ENCODE peak calls at places on chromosomes 1 and 21, in five cellular contexts. Q is PC-3; K is fibroblast of lung; Y is dorsolateral prefrontal cortex; E is CD8-positive, alpha-beta T cell. P is an unnamed sample.
A peak's percentile ranks its signal among the peaks of the same experiment; 100 is the strongest.

GRCh38 chr1:243621973-243622372 is 228.1 kb downstream of the AKT3 start:
- DNase-seq in Q (no peak), Y (no peak), E (no peak), K (no peak), P (no peak)

GRCh38 chr1:41840592-41841246 is 78.0 kb downstream of the HIVEP3 start:
- DNase-seq in K (no peak), Q (peak; percentile 95), Y (no peak), E (no peak), P (peak; percentile 54)

GRCh38 chr1:30986755-30987154 is 78.2 kb upstream of the SDC3 start:
- DNase-seq in Y (no peak), Q (no peak), K (no peak), E (no peak), P (no peak)

GRCh38 chr1:21244986-21245687 is 45.1 kb downstream of the ECE1 start:
- DNase-seq in E (no peak), Y (no peak), Q (no peak), K (no peak), P (no peak)

GRCh38 chr21:41952568-41953248 is 1.1 kb downstream of the C2CD2 start:
- DNase-seq in Y (no peak), E (no peak), K (no peak), Q (peak; percentile 37), P (peak; percentile 28)

GRCh38 chr1:222777977-222778376 is 36.9 kb upstream of the DISP1 start:
- DNase-seq in Y (no peak), E (no peak), K (peak; percentile 82), Q (peak; percentile 94), P (peak; percentile 19)

GRCh38 chr1:43440358-43440757 is 13.4 kb downstream of the HYI start:
- DNase-seq in K (no peak), E (no peak), Q (no peak), Y (no peak), P (no peak)

GRCh38 chr1:170674239-170674638 is 10.3 kb downstream of the PRRX1 start:
- DNase-seq in K (peak; percentile 79), Q (no peak), E (no peak), Y (no peak), P (no peak)

GRCh38 chr1:46735708-46736324 is 16.9 kb upstream of the EFCAB14 start:
- DNase-seq in Q (peak; percentile 72), Y (no peak), K (peak; percentile 65), E (no peak), P (peak; percentile 53)

GRCh38 chr1:228035844-228036243 is 29.0 kb downstream of the WNT3A start:
- DNase-seq in Q (no peak), K (no peak), Y (no peak), E (no peak), P (no peak)

GRCh38 chr1:152880316-152880715 is 2.2 kb downstream of the SMCP start:
- DNase-seq in Y (no peak), E (no peak), K (no peak), Q (no peak), P (peak; percentile 45)

GRCh38 chr1:36847186-36847585 is 187.1 kb downstream of the GRIK3 start:
- DNase-seq in K (no peak), Y (no peak), E (no peak), Q (no peak), P (no peak)

GRCh38 chr1:181783208-181783607 is 278.3 kb downstream of the ZNF648 start:
- DNase-seq in K (no peak), Q (no peak), E (no peak), Y (no peak), P (no peak)

GRCh38 chr1:93620841-93621210 is 60.8 kb downstream of the BCAR3 start:
- DNase-seq in K (no peak), E (no peak), Q (peak; percentile 40), Y (no peak), P (no peak)

GRCh38 chr1:3744646-3745045 is 7.6 kb upstream of the CCDC27 start:
- DNase-seq in E (peak; percentile 14), Y (no peak), K (no peak), Q (no peak), P (no peak)

GRCh38 chr1:74083128-74083527 is 114.8 kb downstream of the LRRIQ3 start:
- DNase-seq in K (no peak), E (no peak), Q (no peak), Y (no peak), P (no peak)

GRCh38 chr1:115322631-115323030 is 15.4 kb downstream of the NGF start:
- DNase-seq in Y (no peak), E (no peak), Q (peak; percentile 31), K (no peak), P (no peak)

GRCh38 chr1:169886422-169886821 is 7.3 kb downstream of the SCYL3 start:
- DNase-seq in K (no peak), Y (no peak), Q (no peak), E (no peak), P (no peak)

GRCh38 chr1:71039666-71040262 is 7.9 kb downstream of the PTGER3 start:
- DNase-seq in E (no peak), Y (no peak), K (no peak), Q (no peak), P (no peak)

GRCh38 chr1:168643152-168643551 is 66.7 kb downstream of the XCL1 start:
- DNase-seq in Y (no peak), Q (no peak), K (peak; percentile 24), E (no peak), P (no peak)

GRCh38 chr1:178262101-178262500 is 168.2 kb downstream of the RASAL2 start:
- DNase-seq in Y (no peak), Q (peak; percentile 6), E (no peak), K (peak; percentile 90), P (peak; percentile 32)

GRCh38 chr1:52055066-52055853 is at the start of gene TXNDC12:
- DNase-seq in Q (peak; percentile 90), Y (peak; percentile 86), K (peak; percentile 94), E (peak; percentile 54), P (peak; percentile 92)

GRCh38 chr1:154151311-154151710 is 3.6 kb downstream of the NUP210L start:
- DNase-seq in Q (no peak), Y (no peak), E (no peak), K (peak; percentile 74), P (no peak)

GRCh38 chr1:225462714-225463574 is 35.1 kb upstream of the LBR start:
- DNase-seq in K (no peak), Y (no peak), E (no peak), Q (peak; percentile 72), P (peak; percentile 64)

GRCh38 chr1:109248797-109249629 is at the start of gene CELSR2:
- DNase-seq in K (peak; percentile 57), E (peak; percentile 57), Q (peak; percentile 77), Y (no peak), P (peak; percentile 84)

GRCh38 chr1:234405676-234406075 is 32.4 kb downstream of the COA6 start:
- DNase-seq in E (no peak), K (no peak), Y (no peak), Q (no peak), P (no peak)

GRCh38 chr1:159008744-159009188 is 941 bp upstream of the IFI16 start:
- DNase-seq in Q (no peak), E (peak; percentile 68), Y (no peak), K (peak; percentile 34), P (no peak)

GRCh38 chr1:70779571-70779970 is 268.0 kb downstream of the PTGER3 start:
- DNase-seq in E (no peak), Y (no peak), K (no peak), Q (peak; percentile 4), P (no peak)

GRCh38 chr1:72724951-72725863 is 442.9 kb upstream of the NEGR1 start:
- DNase-seq in K (no peak), Y (no peak), E (no peak), Q (peak; percentile 24), P (no peak)

GRCh38 chr21:35658242-35658641 is 402.1 kb downstream of the SETD4 start:
- DNase-seq in Q (peak; percentile 82), K (peak; percentile 93), Y (no peak), E (no peak), P (no peak)

GRCh38 chr21:43734131-43734634 is 15.3 kb downstream of the PDXK start:
- DNase-seq in Y (no peak), E (no peak), K (no peak), Q (no peak), P (no peak)

GRCh38 chr1:7218210-7218832 is 433.1 kb downstream of the CAMTA1 start:
- DNase-seq in Q (peak; percentile 69), Y (no peak), E (no peak), K (peak; percentile 67), P (peak; percentile 55)

GRCh38 chr1:150971583-150972416 is 2.8 kb downstream of the CERS2 start:
- DNase-seq in Q (no peak), Y (no peak), E (no peak), K (peak; percentile 24), P (no peak)
- TF ChIP-seq CTCF in Q (no peak), Y (no peak), E (peak; percentile 15), K (no peak), P (no peak)

GRCh38 chr1:116488052-116488451 is 82.8 kb downstream of the CD58 start:
- DNase-seq in E (no peak), K (no peak), Y (no peak), Q (peak; percentile 68), P (no peak)
- H3K27ac ChIP-seq in E (no peak overlapping the region), K (no peak overlapping the region), Y (no peak overlapping the region), Q (peak overlapping the region; percentile 92), P (no peak overlapping the region)

GRCh38 chr21:20443558-20444155 is 554.6 kb upstream of the NCAM2 start:
- DNase-seq in K (no peak), E (no peak), Y (no peak), Q (peak; percentile 61), P (no peak)
- TF ChIP-seq CTCF in K (peak; percentile 15), E (no peak), Y (no peak), Q (peak; percentile 81), P (peak; percentile 59)

DNA sequence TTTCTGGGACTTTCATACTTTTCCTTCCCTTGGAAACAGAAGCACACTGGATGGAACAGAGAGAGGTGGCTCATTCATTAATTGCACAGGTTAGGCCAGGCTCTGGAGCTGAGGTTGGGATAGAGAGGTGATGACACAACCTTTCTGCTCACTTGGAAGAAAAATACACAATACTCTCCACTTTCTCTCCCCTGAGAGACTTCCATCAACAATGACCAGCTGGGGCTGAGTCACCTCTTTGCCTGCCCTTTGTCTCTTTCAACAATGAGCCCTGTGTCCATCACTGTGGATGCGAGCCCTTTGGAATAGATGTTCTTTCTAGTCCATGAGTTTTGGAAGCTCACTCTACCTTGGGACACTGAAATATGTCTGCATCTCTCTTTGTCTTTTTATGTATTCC is 43.1 kb downstream of the ATP2B4 start:
- DNase-seq in Y (peak; percentile 86), Q (peak; percentile 84), E (no peak), K (peak; percentile 44), P (peak; percentile 36)
- H3K27ac ChIP-seq in Y (peak overlapping the region; percentile 91), Q (peak overlapping the region; percentile 60), E (no peak overlapping the region), K (peak overlapping the region; percentile 29), P (no peak overlapping the region)